ENCODE peak calls at places on chromosomes 11 and 22, in ten cellular contexts. J is CD8-positive, alpha-beta T cell; E is heart left ventricle; Y is right lobe of liver; D is GM23338; Q is fibroblast of mammary gland; W is heart right ventricle; X is RWPE2; T is A549; S is AG10803. P is an unnamed sample.

GRCh38 chr11:72683782-72684200 is 9.6 kb upstream of the PDE2A start:
- DNase-seq in W (peak; percentile 43), J (peak; percentile 55), X (no peak), E (peak; percentile 64), D (peak; percentile 82), Y (no peak), Q (peak; percentile 38), T (peak; percentile 42), S (peak; percentile 18), P (no peak)

GRCh38 chr11:35305670-35306382 is 113.5 kb downstream of the SLC1A2 start:
- DNase-seq in D (peak; percentile 84), E (no peak), Q (peak; percentile 48), X (no peak), J (peak; percentile 29), T (peak; percentile 30), Y (no peak), W (no peak), S (peak; percentile 39), P (peak; percentile 14)

GRCh38 chr11:116175707-116176106 is 597.1 kb downstream of the BUD13 start:
- DNase-seq in Y (no peak), S (no peak), Q (no peak), T (no peak), E (no peak), W (no peak), X (no peak), D (no peak), J (no peak), P (no peak)

GRCh38 chr11:64947202-64947814 is 11.6 kb upstream of the GPHA2 start:
- DNase-seq in J (no peak), Y (no peak), S (no peak), X (no peak), E (no peak), W (no peak), T (peak; percentile 27), Q (peak; percentile 28), D (no peak), P (no peak)

GRCh38 chr22:33923660-33924246 is 3.5 kb upstream of the LARGE1 start:
- DNase-seq in T (peak; percentile 74), D (peak; percentile 98), Y (no peak), J (no peak), Q (peak; percentile 75), S (peak; percentile 74), W (peak; percentile 74), E (peak; percentile 63), X (no peak), P (peak; percentile 43)

GRCh38 chr11:8610532-8611116 is 16.6 kb upstream of the STK33 start:
- DNase-seq in S (no peak), J (no peak), W (no peak), Y (no peak), T (no peak), X (no peak), E (no peak), D (peak; percentile 49), Q (no peak), P (peak; percentile 6)

GRCh38 chr11:132463941-132464340 is 1068.4 kb downstream of the OPCML start:
- DNase-seq in W (peak; percentile 44), Q (no peak), D (no peak), T (no peak), E (peak; percentile 27), S (peak; percentile 70), J (no peak), Y (no peak), X (no peak), P (no peak)

GRCh38 chr11:134266841-134267251 is 9.3 kb upstream of the GLB1L3 start:
- DNase-seq in Y (no peak), W (no peak), S (peak; percentile 97), X (no peak), Q (peak; percentile 82), D (peak; percentile 44), J (no peak), T (no peak), E (no peak), P (no peak)

GRCh38 chr11:39664023-39664422 is 1795.4 kb downstream of the LRRC4C start:
- DNase-seq in T (no peak), X (no peak), S (no peak), Q (no peak), E (no peak), D (no peak), J (no peak), W (no peak), Y (no peak), P (no peak)

GRCh38 chr11:72781313-72782080 is 12.3 kb downstream of the STARD10 start:
- DNase-seq in Q (no peak), T (no peak), Y (no peak), E (peak; percentile 52), J (peak; percentile 43), X (no peak), D (peak; percentile 66), W (no peak), S (no peak), P (no peak)

GRCh38 chr22:41621911-41622179 is 750 bp downstream of the XRCC6 start:
- DNase-seq in X (no peak), Y (no peak), D (no peak), J (no peak), S (no peak), W (no peak), T (no peak), Q (no peak), E (no peak), P (no peak)

GRCh38 chr22:31948002-31948401 is 3.7 kb downstream of the YWHAH start:
- DNase-seq in E (no peak), Y (no peak), X (no peak), W (no peak), T (no peak), Q (no peak), S (no peak), D (no peak), J (no peak), P (no peak)

GRCh38 chr22:31945971-31946680 is 1.8 kb downstream of the YWHAH start:
- DNase-seq in T (no peak), D (no peak), S (no peak), Q (no peak), E (no peak), W (no peak), Y (no peak), J (no peak), X (no peak), P (no peak)

GRCh38 chr22:31944700-31945477 is 554 bp downstream of the YWHAH start:
- DNase-seq in W (peak; percentile 64), X (no peak), E (peak; percentile 70), S (no peak), J (peak; percentile 13), Q (no peak), Y (no peak), T (no peak), D (peak; percentile 63), P (no peak)

GRCh38 chr22:31945478-31945815 is 1.1 kb downstream of the YWHAH start:
- DNase-seq in D (no peak), X (no peak), W (no peak), E (no peak), T (no peak), Y (no peak), S (no peak), J (no peak), Q (no peak), P (no peak)

DNA sequence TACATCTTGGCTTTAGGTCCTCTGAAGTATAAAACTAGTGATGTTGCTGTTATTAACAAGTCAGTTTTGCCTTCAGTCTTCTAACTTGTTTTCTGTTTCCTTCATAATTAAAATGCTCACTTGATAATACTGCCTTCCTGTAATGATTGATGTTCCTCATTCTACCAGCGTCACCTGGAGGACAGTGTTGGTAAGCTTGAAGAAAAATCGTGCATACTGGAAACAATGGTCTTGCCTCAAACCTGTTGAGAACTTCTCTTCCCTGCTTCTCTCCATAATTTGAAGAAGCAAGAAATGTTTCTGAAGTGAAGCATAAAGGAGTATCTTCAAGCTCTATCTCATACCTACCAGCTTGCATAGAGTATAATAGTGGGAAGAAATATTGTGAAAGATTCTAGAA is 3.0 kb downstream of the YWHAH start:
- DNase-seq in W (peak; percentile 15), S (no peak), J (no peak), Q (peak; percentile 47), E (no peak), D (no peak), X (no peak), T (peak; percentile 43), Y (no peak), P (peak; percentile 66)
- H3K4me3 ChIP-seq in W (no peak overlapping the region), S (no peak overlapping the region), J (no peak overlapping the region), Q (no peak overlapping the region), E (no peak overlapping the region), D (no peak overlapping the region), X (no peak overlapping the region), T (no peak overlapping the region), Y (no peak overlapping the region), P (no peak overlapping the region)

DNA sequence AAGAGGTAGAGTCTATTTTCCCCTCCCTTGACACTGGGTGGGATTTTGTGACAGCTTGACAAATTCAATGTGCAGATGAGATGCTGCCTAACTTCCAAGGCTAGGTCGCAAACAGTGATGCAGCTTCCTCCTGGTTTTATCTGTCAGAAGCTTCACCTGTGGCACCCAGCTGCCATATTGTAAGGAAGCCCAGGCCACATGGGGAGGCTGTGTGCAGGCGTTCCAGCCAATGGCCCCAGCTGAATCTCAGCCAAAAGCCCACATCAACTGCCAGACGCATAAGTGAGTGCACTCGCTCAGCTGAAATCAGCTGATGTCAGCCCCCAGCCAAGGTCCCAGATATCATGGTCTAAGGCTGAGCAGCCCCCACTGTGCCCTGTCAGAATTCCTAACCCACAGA is 24.8 kb upstream of the LINC01488 start:
- DNase-seq in W (no peak), S (no peak), J (no peak), T (no peak), D (no peak), Q (no peak), X (no peak), Y (peak; percentile 16), E (no peak), P (no peak)
- H3K4me3 ChIP-seq in W (no peak overlapping the region), S (no peak overlapping the region), J (no peak overlapping the region), T (no peak overlapping the region), D (no peak overlapping the region), Q (no peak overlapping the region), X (no peak overlapping the region), Y (no peak overlapping the region), E (no peak overlapping the region), P (no peak overlapping the region)

GRCh38 chr22:50548913-50549790 is 3.5 kb downstream of the KLHDC7B start:
- DNase-seq in E (no peak), D (no peak), X (no peak), Q (no peak), Y (peak; percentile 44), S (no peak), J (no peak), W (no peak), T (no peak), P (no peak)
- H3K4me3 ChIP-seq in E (peak overlapping the region; percentile 16), D (peak overlapping the region; percentile 45), X (no peak overlapping the region), Q (no peak overlapping the region), Y (peak overlapping the region; percentile 23), S (no peak overlapping the region), J (peak overlapping the region; percentile 70), W (peak overlapping the region; percentile 21), T (no peak overlapping the region), P (no peak overlapping the region)

DNA sequence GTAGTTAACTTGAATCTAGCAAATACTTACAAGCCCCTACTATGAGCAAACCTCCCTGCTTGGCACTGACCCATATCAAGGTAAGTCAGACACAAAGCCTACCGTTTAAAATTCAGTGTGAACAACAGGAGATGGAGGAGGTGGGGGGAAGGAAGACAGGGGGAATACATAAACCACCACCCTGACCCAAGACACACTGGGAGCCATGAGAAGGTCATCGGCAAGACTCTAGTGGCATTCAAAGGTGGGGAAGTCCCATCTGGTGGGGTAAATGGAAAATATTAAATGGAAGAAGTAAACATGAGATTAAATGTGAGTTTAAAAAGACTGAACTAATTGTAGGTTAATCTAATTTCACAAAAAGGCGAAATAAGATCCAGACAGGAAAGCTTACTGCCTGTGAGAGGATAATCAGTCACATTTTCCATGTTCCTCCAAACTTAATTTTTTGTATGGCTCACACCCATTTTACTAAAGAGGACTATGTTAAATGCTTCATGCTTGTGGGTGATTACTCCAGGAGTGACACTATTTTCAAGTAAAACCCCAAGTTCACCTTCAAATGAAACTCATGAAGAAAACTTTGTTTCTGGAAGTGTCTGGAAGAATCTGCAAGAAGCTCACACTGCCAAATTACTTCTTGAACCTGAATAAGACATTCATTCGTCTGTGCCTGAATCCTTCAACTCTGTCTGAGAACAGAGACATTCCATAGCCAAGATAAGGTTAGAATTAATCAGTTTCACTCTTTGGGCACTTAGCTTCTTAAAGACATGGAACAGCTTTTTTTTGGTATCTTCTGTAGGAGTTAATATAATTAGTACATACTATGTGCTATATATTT is 51.7 kb downstream of the PITPNB start:
- DNase-seq in T (peak; percentile 31), W (no peak), D (no peak), J (no peak), E (no peak), S (no peak), X (no peak), Q (no peak), Y (no peak), P (no peak)
- H3K4me3 ChIP-seq in T (peak overlapping the region; percentile 6), W (no peak overlapping the region), D (no peak overlapping the region), J (no peak overlapping the region), E (no peak overlapping the region), S (no peak overlapping the region), X (no peak overlapping the region), Q (no peak overlapping the region), Y (no peak overlapping the region), P (no peak overlapping the region)

P was measured in Jurkat, Clone E6-1.